ENCODE peak calls at places on chromosomes 12 and 14, in four cellular contexts. J, K, I and Y are unnamed samples.

GRCh38 chr14:41604793-41605534 is 1.7 kb upstream of the LRFN5 start:
- DNase-seq in J (peak; percentile 91), K (no peak), I (peak; percentile 79), Y (no peak)

GRCh38 chr12:119115296-119115905 is 63.3 kb upstream of the HSPB8 start:
- DNase-seq in J (no peak), K (peak; percentile 3), I (peak; percentile 66), Y (no peak)

GRCh38 chr12:50715174-50715573 is 48.7 kb upstream of the ATF1 start:
- DNase-seq in J (no peak), K (no peak), I (no peak), Y (no peak)

GRCh38 chr12:123992118-123992825 is 19.3 kb downstream of the ZNF664 start:
- DNase-seq in J (no peak), K (no peak), I (no peak), Y (no peak)

GRCh38 chr14:70821916-70822705 is 12.8 kb upstream of the MAP3K9 start:
- DNase-seq in J (peak; percentile 22), K (peak; percentile 37), I (peak; percentile 60), Y (peak; percentile 43)

GRCh38 chr14:98623806-98624430 is 648.1 kb downstream of the BCL11B start:
- DNase-seq in J (peak; percentile 24), K (no peak), I (no peak), Y (no peak)

GRCh38 chr14:60168841-60169240 is 3.6 kb upstream of the DHRS7 start:
- DNase-seq in J (no peak), K (no peak), I (no peak), Y (no peak)

GRCh38 chr14:63770187-63770807 is 42.4 kb upstream of the SGPP1 start:
- DNase-seq in J (no peak), K (peak; percentile 44), I (no peak), Y (peak; percentile 37)